ENCODE peak calls at places on chromosomes 16 and 17, in six cellular contexts. A is RWPE1, O is cardiac fibroblast, Y is brain microvascular endothelial cell, Z is B cell, R is heart left ventricle. H is an unnamed sample.

GRCh38 chr16:68972720-68973119 is 129.4 kb downstream of the TANGO6 start:
- DNase-seq in Z (no peak), A (no peak), O (peak; percentile 85), Y (peak; percentile 77), R (no peak), H (no peak)

GRCh38 chr17:19448341-19449268 is 37.6 kb downstream of the RNF112 start:
- DNase-seq in O (peak; percentile 96), A (peak; percentile 53), R (no peak), Z (no peak), Y (peak; percentile 92), H (peak; percentile 94)

GRCh38 chr17:71726320-71726719 is 394.5 kb upstream of the SOX9 start:
- DNase-seq in Y (no peak), Z (no peak), R (no peak), A (peak; percentile 2), O (no peak), H (no peak)

GRCh38 chr16:86676216-86676800 is 98.0 kb downstream of the FOXL1 start:
- DNase-seq in O (peak; percentile 92), A (peak; percentile 52), Z (no peak), R (no peak), Y (peak; percentile 71), H (peak; percentile 68)

GRCh38 chr16:55539488-55539887 is 27.0 kb upstream of the CAPNS2 start:
- DNase-seq in O (no peak), R (no peak), Z (no peak), A (no peak), Y (no peak), H (no peak)

GRCh38 chr16:82655315-82655714 is 28.5 kb downstream of the CDH13 start:
- DNase-seq in O (peak; percentile 86), Z (no peak), R (no peak), A (no peak), Y (peak; percentile 98), H (peak; percentile 54)

GRCh38 chr16:47073223-47074155 is 70.3 kb downstream of the NETO2 start:
- DNase-seq in Y (no peak), O (no peak), R (no peak), Z (no peak), A (no peak), H (no peak)

GRCh38 chr16:86975445-86975844 is 341.7 kb downstream of the C16orf95 start:
- DNase-seq in Z (no peak), R (peak; percentile 28), O (peak; percentile 93), Y (peak; percentile 81), A (peak; percentile 75), H (peak; percentile 92)

GRCh38 chr17:59331929-59332889 is 754 bp downstream of the YPEL2 start:
- DNase-seq in A (no peak), R (peak; percentile 84), O (no peak), Y (no peak), Z (peak; percentile 50), H (no peak)

GRCh38 chr16:81937305-81938038 is 73.8 kb downstream of the SDR42E1 start:
- DNase-seq in R (no peak), O (peak; percentile 65), Y (peak; percentile 50), A (no peak), Z (no peak), H (no peak)

GRCh38 chr17:9971991-9972390 is 66.9 kb upstream of the RCVRN start:
- DNase-seq in O (no peak), Z (no peak), Y (no peak), A (peak; percentile 53), R (peak; percentile 74), H (peak; percentile 43)

GRCh38 chr17:71237903-71238538 is 882.8 kb upstream of the SOX9 start:
- DNase-seq in O (peak; percentile 46), Y (peak; percentile 3), R (no peak), Z (no peak), A (peak; percentile 39), H (peak; percentile 63)

GRCh38 chr16:30054959-30055553 is 10.5 kb upstream of the ALDOA start:
- DNase-seq in O (no peak), Y (no peak), R (no peak), A (peak; percentile 78), Z (no peak), H (peak; percentile 77)

GRCh38 chr17:34241062-34241461 is 14.0 kb upstream of the CCL2 start:
- DNase-seq in R (peak; percentile 91), O (peak; percentile 61), A (no peak), Y (no peak), Z (no peak), H (no peak)

GRCh38 chr17:17874478-17874877 is 37.7 kb upstream of the SREBF1 start:
- DNase-seq in Z (no peak), O (peak; percentile 85), R (no peak), Y (peak; percentile 17), A (peak; percentile 69), H (peak; percentile 61)

GRCh38 chr17:81734405-81735055 is 22.4 kb downstream of the SLC25A10 start:
- DNase-seq in Z (no peak), A (no peak), R (no peak), O (no peak), Y (no peak), H (no peak)

GRCh38 chr17:31915456-31916100 is 14.1 kb upstream of the UTP6 start:
- DNase-seq in Y (no peak), R (no peak), A (no peak), Z (no peak), O (peak; percentile 31), H (no peak)

GRCh38 chr16:6016530-6017184 is 919.1 kb upstream of the EEF2KMT start:
- DNase-seq in Y (peak; percentile 37), R (no peak), O (peak; percentile 20), A (peak; percentile 13), Z (no peak), H (no peak)

GRCh38 chr16:73040136-73040535 is 7.8 kb downstream of the ZFHX3 start:
- DNase-seq in R (no peak), Z (no peak), Y (no peak), O (no peak), A (no peak), H (no peak)

GRCh38 chr17:80971704-80972304 is 19.8 kb upstream of the CHMP6 start:
- DNase-seq in O (no peak), Z (no peak), R (no peak), Y (no peak), A (no peak), H (no peak)

GRCh38 chr16:25106567-25107465 is 4.7 kb upstream of the LCMT1 start:
- DNase-seq in O (peak; percentile 86), Z (peak; percentile 81), A (peak; percentile 86), R (peak; percentile 97), Y (peak; percentile 85), H (peak; percentile 84)

GRCh38 chr17:67076290-67076689 is 31.9 kb downstream of the CACNG1 start:
- DNase-seq in Z (no peak), R (no peak), O (no peak), Y (no peak), A (no peak), H (no peak)

GRCh38 chr17:2853111-2853721 is 57.0 kb downstream of the RAP1GAP2 start:
- DNase-seq in Z (no peak), R (peak; percentile 83), O (peak; percentile 53), A (peak; percentile 72), Y (peak; percentile 30), H (peak; percentile 15)

GRCh38 chr16:88561485-88562369 is 8.5 kb upstream of the ZC3H18 start:
- DNase-seq in A (peak; percentile 72), Y (peak; percentile 44), R (no peak), Z (peak; percentile 66), O (peak; percentile 60), H (peak; percentile 46)

GRCh38 chr17:49708515-49709161 is 874 bp upstream of the SLC35B1 start:
- DNase-seq in Z (no peak), Y (no peak), A (no peak), O (peak; percentile 36), R (no peak), H (no peak)

GRCh38 chr17:53101706-53102105 is 721.0 kb upstream of the KIF2B start:
- DNase-seq in A (no peak), R (no peak), O (no peak), Y (no peak), Z (no peak), H (no peak)

GRCh38 chr17:12730931-12731521 is 58.3 kb upstream of the ARHGAP44 start:
- DNase-seq in Y (peak; percentile 78), R (peak; percentile 85), A (no peak), O (peak; percentile 71), Z (no peak), H (peak; percentile 48)

DNA sequence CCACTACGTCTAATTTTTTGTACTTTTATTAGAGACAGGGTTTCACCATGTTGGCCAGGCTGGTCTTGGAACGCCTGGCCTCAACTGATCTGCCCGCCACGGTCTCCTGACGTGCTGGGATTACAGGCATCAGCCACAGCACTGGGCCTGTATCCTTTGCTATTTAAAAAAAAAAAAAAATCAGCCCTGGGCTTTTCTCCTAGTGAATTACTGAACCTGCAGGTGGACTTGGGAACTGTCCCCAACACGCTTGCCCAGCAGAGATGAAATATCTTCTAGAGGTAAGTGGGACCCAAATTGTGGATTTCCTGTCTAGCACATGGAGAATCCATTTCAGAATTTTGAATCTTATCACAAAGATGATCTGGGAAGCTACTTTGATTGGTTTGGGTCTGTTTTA is 14.8 kb downstream of the CNOT1 start:
- DNase-seq in A (no peak), R (no peak), Y (no peak), O (no peak), Z (no peak), H (no peak)
- TF ChIP-seq CTCF in A (no peak), R (no peak), Y (no peak), O (no peak), Z (no peak), H (no peak)

GRCh38 chr17:69188796-69189195 is 39.8 kb downstream of the ABCA10 start:
- DNase-seq in O (no peak), Y (no peak), R (no peak), A (no peak), Z (no peak), H (no peak)
- TF ChIP-seq CTCF in O (no peak), Y (no peak), R (no peak), A (no peak), Z (no peak), H (no peak)

GRCh38 chr17:40559954-40560591 is 5.2 kb downstream of the CCR7 start:
- DNase-seq in R (peak; percentile 91), A (peak; percentile 98), Y (peak; percentile 91), Z (peak; percentile 81), O (peak; percentile 96), H (peak; percentile 98)
- TF ChIP-seq CTCF in R (peak; percentile 99), A (peak; percentile 95), Y (peak; percentile 98), Z (peak; percentile 97), O (peak; percentile 99), H (peak; percentile 97)

GRCh38 chr17:48259710-48260291 is 152.2 kb downstream of the SNX11 start:
- DNase-seq in R (no peak), A (peak; percentile 34), O (peak; percentile 51), Z (no peak), Y (peak; percentile 12), H (peak; percentile 52)

GRCh38 chr17:48262982-48263586 is 155.5 kb downstream of the SNX11 start:
- DNase-seq in R (no peak), Z (no peak), A (peak; percentile 18), Y (no peak), O (peak; percentile 36), H (peak; percentile 20)

GRCh38 chr17:48258317-48258716 is 150.8 kb downstream of the SNX11 start:
- DNase-seq in O (no peak), R (no peak), Y (no peak), Z (no peak), A (no peak), H (no peak)

DNA sequence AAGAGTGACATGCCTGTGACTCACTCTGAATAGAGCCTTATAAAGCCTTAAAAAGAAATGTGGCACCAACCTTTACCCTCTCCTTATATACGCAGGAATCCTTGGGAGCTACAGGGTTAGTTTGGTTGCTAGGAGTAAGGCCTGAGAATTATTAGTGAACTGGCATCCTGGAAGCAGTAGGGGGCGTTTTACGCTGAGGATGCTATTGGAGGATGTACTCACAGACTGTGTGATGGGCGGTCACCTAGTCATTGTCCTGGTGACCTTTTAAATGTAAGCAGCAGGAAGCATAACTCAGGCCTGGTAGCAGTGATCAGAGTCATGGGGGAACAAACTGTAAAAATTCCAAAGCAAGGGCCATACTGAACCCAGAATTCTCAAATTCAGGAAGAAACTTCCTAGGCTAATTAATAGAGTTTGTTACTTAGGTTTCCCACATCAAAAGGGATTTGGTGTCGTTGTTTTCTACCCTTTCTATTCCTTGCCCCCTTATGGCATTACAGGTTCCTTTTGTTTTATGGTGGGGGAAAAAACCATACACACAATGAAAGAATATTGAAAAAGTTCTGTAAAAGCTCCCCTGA is 153.8 kb downstream of the SNX11 start:
- DNase-seq in O (peak; percentile 38), Z (no peak), A (no peak), Y (peak; percentile 12), R (no peak), H (peak; percentile 39)
- TF ChIP-seq CTCF in O (peak; percentile 48), Z (peak; percentile 30), A (peak; percentile 35), Y (peak; percentile 78), R (peak; percentile 18), H (peak; percentile 40)

H was measured in MCF 10A.